ENCODE peak calls at places on chromosomes 6 and 20, in six cellular contexts. One of them, this sample, is unnamed.

GRCh38 chr20:16785221-16785620 is 37.1 kb downstream of the OTOR start:
- DNase-seq in breast epithelium: no peak
- DNase-seq in progenitor cell of endocrine pancreas: no peak
- DNase-seq in H1: no peak
- DNase-seq in ovary: no peak
- DNase-seq in AG09309: no peak
- DNase-seq in this sample: no peak

GRCh38 chr6:88368071-88368787 is 202.1 kb upstream of the CNR1 start:
- DNase-seq in progenitor cell of endocrine pancreas: no peak
- DNase-seq in ovary: no peak
- DNase-seq in breast epithelium: no peak
- DNase-seq in H1: no peak
- DNase-seq in AG09309: no peak
- DNase-seq in this sample: no peak

GRCh38 chr6:29665942-29666825 is 9.3 kb downstream of the MOG start:
- DNase-seq in ovary: no peak
- DNase-seq in H1: no peak
- DNase-seq in AG09309: no peak
- DNase-seq in progenitor cell of endocrine pancreas: no peak
- DNase-seq in breast epithelium: no peak
- DNase-seq in this sample: no peak

GRCh38 chr6:159853735-159854134 is 37.1 kb upstream of the MAS1 start:
- DNase-seq in ovary: no peak
- DNase-seq in progenitor cell of endocrine pancreas: no peak
- DNase-seq in breast epithelium: no peak
- DNase-seq in H1: no peak
- DNase-seq in AG09309: no peak
- DNase-seq in this sample: no peak

GRCh38 chr6:4449409-4449808 is 314.0 kb upstream of the ECI2 start:
- DNase-seq in AG09309: no peak
- DNase-seq in ovary: no peak
- DNase-seq in breast epithelium: no peak
- DNase-seq in H1: no peak
- DNase-seq in progenitor cell of endocrine pancreas: no peak
- DNase-seq in this sample: no peak

GRCh38 chr6:6024220-6024619 is 17.5 kb upstream of the NRN1 start:
- DNase-seq in AG09309: no peak
- DNase-seq in ovary: no peak
- DNase-seq in breast epithelium: no peak
- DNase-seq in progenitor cell of endocrine pancreas: no peak
- DNase-seq in H1: no peak
- DNase-seq in this sample: no peak

GRCh38 chr6:168219167-168219566 is 100.4 kb downstream of the DACT2 start:
- DNase-seq in AG09309: peak; percentile 20
- DNase-seq in H1: no peak
- DNase-seq in ovary: no peak
- DNase-seq in breast epithelium: no peak
- DNase-seq in progenitor cell of endocrine pancreas: no peak
- DNase-seq in this sample: no peak

GRCh38 chr6:148398244-148398643 is 55.6 kb downstream of the SASH1 start:
- DNase-seq in AG09309: no peak
- DNase-seq in progenitor cell of endocrine pancreas: no peak
- DNase-seq in breast epithelium: no peak
- DNase-seq in H1: no peak
- DNase-seq in ovary: no peak
- DNase-seq in this sample: no peak

GRCh38 chr6:89985744-89986493 is 91.7 kb downstream of the GJA10 start:
- DNase-seq in progenitor cell of endocrine pancreas: no peak
- DNase-seq in breast epithelium: no peak
- DNase-seq in AG09309: peak; percentile 78
- DNase-seq in H1: no peak
- DNase-seq in ovary: no peak
- DNase-seq in this sample: peak; percentile 35

GRCh38 chr20:22374678-22375590 is 209.4 kb downstream of the FOXA2 start:
- DNase-seq in AG09309: no peak
- DNase-seq in breast epithelium: no peak
- DNase-seq in H1: no peak
- DNase-seq in progenitor cell of endocrine pancreas: no peak
- DNase-seq in ovary: no peak
- DNase-seq in this sample: no peak

GRCh38 chr6:105482227-105482839 is 79.5 kb upstream of the PREP start:
- DNase-seq in ovary: peak; percentile 49
- DNase-seq in AG09309: peak; percentile 35
- DNase-seq in H1: no peak
- DNase-seq in progenitor cell of endocrine pancreas: no peak
- DNase-seq in breast epithelium: no peak
- DNase-seq in this sample: no peak

GRCh38 chr6:54776891-54777290 is 69.7 kb upstream of the FAM83B start:
- DNase-seq in H1: no peak
- DNase-seq in progenitor cell of endocrine pancreas: no peak
- DNase-seq in AG09309: no peak
- DNase-seq in breast epithelium: no peak
- DNase-seq in ovary: no peak
- DNase-seq in this sample: no peak

DNA sequence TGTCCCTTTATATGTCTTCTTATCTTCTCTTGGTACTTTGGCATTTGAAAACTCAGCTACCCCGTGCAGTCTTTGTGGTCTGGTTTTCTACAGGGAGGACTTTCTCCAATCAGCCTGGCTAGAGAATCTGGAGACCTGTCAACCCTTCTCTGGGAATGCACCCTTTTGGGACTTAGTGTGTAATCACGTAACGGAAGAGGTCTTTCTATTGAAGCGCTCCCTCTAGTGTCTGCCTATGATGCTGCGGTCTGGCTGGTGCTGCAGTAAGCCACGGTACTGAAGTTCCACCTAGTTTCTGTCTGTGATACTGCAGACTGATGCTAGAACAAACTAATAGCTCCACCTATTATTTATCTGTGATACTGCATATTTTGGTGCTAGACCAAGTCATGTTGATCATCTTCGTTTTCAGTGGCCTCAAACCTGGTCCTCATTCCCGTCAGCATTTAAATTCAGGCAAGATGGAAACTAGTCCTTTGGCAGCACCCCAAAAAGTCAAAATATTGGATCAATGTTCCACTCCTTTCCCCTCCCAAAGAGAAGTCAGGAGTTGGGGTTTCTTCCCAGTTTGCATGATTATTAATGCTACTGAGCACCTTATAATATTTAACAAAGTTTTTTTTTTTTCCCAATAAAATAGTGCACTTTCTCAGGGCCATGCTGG is 12.5 kb upstream of the SIRPB2 start:
- DNase-seq in AG09309: peak; percentile 84
- DNase-seq in ovary: no peak
- DNase-seq in H1: peak; percentile 82
- DNase-seq in progenitor cell of endocrine pancreas: peak; percentile 51
- DNase-seq in breast epithelium: no peak
- DNase-seq in this sample: peak; percentile 81
- TF ChIP-seq CTCF in AG09309: peak; percentile 100
- TF ChIP-seq CTCF in ovary: no peak
- TF ChIP-seq CTCF in H1: peak; percentile 100
- TF ChIP-seq CTCF in progenitor cell of endocrine pancreas: peak; percentile 89
- TF ChIP-seq CTCF in breast epithelium: peak; percentile 89
- TF ChIP-seq CTCF in this sample: peak; percentile 100

DNA sequence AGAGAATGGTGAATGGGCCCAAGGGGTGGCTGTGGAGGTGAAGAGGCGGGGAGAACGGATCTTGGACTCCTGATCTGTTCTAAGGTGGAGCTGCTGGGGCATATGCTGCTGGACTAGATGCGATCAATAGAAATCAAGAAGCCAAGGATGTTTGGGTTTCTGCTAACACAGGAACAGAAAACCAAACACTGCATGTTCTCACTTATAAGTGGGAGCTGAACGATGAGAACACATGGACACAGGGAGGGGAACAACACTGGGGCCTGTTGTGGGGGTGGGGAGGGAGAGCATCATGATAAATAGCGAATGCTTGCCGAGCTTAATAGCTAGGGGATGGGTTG is 109.5 kb upstream of the PTPN1 start:
- DNase-seq in breast epithelium: no peak
- DNase-seq in AG09309: no peak
- DNase-seq in H1: no peak
- DNase-seq in ovary: no peak
- DNase-seq in progenitor cell of endocrine pancreas: no peak
- DNase-seq in this sample: no peak
- TF ChIP-seq CTCF in breast epithelium: no peak
- TF ChIP-seq CTCF in AG09309: no peak
- TF ChIP-seq CTCF in H1: no peak
- TF ChIP-seq CTCF in ovary: no peak
- TF ChIP-seq CTCF in progenitor cell of endocrine pancreas: no peak
- TF ChIP-seq CTCF in this sample: no peak

GRCh38 chr20:15584507-15584906 is 988.7 kb downstream of the KIF16B start:
- DNase-seq in H1: no peak
- DNase-seq in progenitor cell of endocrine pancreas: no peak
- DNase-seq in breast epithelium: no peak
- DNase-seq in AG09309: no peak
- DNase-seq in ovary: no peak
- DNase-seq in this sample: no peak
- TF ChIP-seq CTCF in H1: peak; percentile 20
- TF ChIP-seq CTCF in progenitor cell of endocrine pancreas: no peak
- TF ChIP-seq CTCF in breast epithelium: no peak
- TF ChIP-seq CTCF in AG09309: peak; percentile 15
- TF ChIP-seq CTCF in ovary: no peak
- TF ChIP-seq CTCF in this sample: peak; percentile 16

DNA sequence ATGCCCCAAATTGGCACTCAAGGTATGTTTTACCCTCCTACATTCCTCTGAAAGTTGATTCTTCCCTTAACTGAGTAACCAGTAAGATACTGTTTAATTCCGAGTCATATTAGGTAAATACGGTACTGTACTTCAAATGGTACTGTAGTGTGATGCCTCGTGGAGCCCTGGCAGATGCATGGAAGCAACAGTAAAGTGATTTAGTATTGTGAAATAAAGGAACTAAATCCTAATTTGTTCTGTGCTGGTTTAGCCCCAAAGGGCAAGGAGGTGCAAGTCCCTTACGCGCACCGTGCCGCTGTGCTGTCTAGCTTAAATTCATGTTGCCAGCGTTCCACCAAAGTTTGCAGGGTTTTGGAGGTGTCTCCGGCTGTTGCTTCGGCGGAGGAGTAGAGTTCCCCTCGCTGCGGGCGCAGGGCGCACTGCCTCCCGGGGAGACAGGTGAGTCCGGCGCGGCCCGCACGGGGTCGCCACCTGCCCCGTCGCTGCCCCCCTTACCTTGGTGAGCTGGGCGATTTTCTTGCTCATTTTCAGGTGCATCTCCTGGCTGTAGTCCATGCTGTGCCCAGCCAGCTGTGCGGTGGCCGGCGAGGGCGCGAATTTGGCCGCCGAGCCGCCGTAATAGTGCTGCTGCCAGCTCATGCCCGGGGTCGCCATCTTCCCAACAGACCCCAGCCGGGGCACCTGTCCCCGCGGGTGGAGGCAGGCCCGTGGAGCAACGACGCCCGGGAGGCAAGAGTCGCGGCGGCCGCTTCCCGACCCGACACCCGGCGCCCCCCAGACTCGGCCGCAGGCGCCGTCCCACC is 618 bp downstream of the FAM184A start:
- DNase-seq in AG09309: no peak
- DNase-seq in progenitor cell of endocrine pancreas: peak; percentile 63
- DNase-seq in ovary: peak; percentile 46
- DNase-seq in breast epithelium: peak; percentile 57
- DNase-seq in H1: peak; percentile 81
- DNase-seq in this sample: no peak
- TF ChIP-seq CTCF in AG09309: no peak
- TF ChIP-seq CTCF in progenitor cell of endocrine pancreas: peak; percentile 68
- TF ChIP-seq CTCF in ovary: no peak
- TF ChIP-seq CTCF in breast epithelium: peak; percentile 25
- TF ChIP-seq CTCF in H1: peak; percentile 49
- TF ChIP-seq CTCF in this sample: no peak

DNA sequence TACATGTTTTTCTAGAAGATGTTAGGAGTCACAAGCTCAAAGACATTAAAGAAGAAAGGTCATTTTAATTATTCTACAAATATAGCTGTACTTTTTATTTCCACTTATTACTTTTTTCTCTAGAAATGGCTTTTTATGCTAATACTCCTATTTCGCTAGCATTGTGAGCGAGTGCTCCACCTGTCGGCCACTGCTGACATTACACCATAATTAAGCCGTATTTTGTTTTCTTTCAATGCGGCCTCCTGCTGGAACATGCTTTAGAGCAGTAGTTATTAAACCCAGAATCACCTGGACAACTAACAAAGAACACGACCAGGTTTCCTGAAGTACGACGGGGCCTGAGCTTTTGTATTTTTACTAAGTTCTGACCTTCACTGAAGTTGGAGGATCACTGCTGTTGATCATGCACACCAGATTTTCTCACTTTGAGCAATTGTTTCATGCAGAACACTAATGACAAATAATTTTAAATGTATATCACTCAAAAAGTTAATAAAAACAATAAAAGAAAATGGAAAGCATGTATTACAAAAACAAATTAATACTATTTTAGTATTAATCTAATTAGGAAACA is 74.1 kb upstream of the PAK5 start:
- DNase-seq in progenitor cell of endocrine pancreas: peak; percentile 38
- DNase-seq in breast epithelium: no peak
- DNase-seq in ovary: peak; percentile 32
- DNase-seq in AG09309: peak; percentile 8
- DNase-seq in H1: peak; percentile 72
- DNase-seq in this sample: peak; percentile 31
- TF ChIP-seq CTCF in progenitor cell of endocrine pancreas: peak; percentile 78
- TF ChIP-seq CTCF in breast epithelium: peak; percentile 64
- TF ChIP-seq CTCF in ovary: peak; percentile 23
- TF ChIP-seq CTCF in AG09309: peak; percentile 80
- TF ChIP-seq CTCF in H1: peak; percentile 70
- TF ChIP-seq CTCF in this sample: peak; percentile 82

GRCh38 chr20:45459606-45460005 is 9.9 kb upstream of the WFDC2 start:
- DNase-seq in breast epithelium: no peak
- DNase-seq in progenitor cell of endocrine pancreas: no peak
- DNase-seq in ovary: no peak
- DNase-seq in H1: no peak
- DNase-seq in AG09309: no peak
- DNase-seq in this sample: no peak
- TF ChIP-seq CTCF in breast epithelium: no peak
- TF ChIP-seq CTCF in progenitor cell of endocrine pancreas: peak; percentile 40
- TF ChIP-seq CTCF in ovary: no peak
- TF ChIP-seq CTCF in H1: no peak
- TF ChIP-seq CTCF in AG09309: peak; percentile 23
- TF ChIP-seq CTCF in this sample: peak; percentile 23

GRCh38 chr20:56636701-56637100 is 7.6 kb downstream of the TFAP2C start:
- DNase-seq in ovary: no peak
- DNase-seq in H1: no peak
- DNase-seq in AG09309: peak; percentile 63
- DNase-seq in progenitor cell of endocrine pancreas: no peak
- DNase-seq in breast epithelium: no peak
- DNase-seq in this sample: peak; percentile 33
- TF ChIP-seq CTCF in ovary: no peak
- TF ChIP-seq CTCF in H1: no peak
- TF ChIP-seq CTCF in AG09309: no peak
- TF ChIP-seq CTCF in progenitor cell of endocrine pancreas: no peak
- TF ChIP-seq CTCF in breast epithelium: no peak
- TF ChIP-seq CTCF in this sample: no peak

This sample was measured in HFF-Myc.